ENCODE peak calls at places on chromosomes 13 and 19, in eight cellular contexts. One of them, this sample, is unnamed.

GRCh38 chr13:95707442-95708389 is 30.8 kb downstream of the DNAJC3 start:
- DNase-seq in skeletal muscle cell: no peak
- DNase-seq in breast epithelium: no peak
- DNase-seq in non-pigmented ciliary epithelial cell: no peak
- DNase-seq in glutamatergic neuron: no peak
- DNase-seq in foreskin fibroblast: no peak
- DNase-seq in kidney glomerular epithelial cell: no peak
- DNase-seq in naive thymus-derived CD8-positive, alpha-beta T cell: no peak
- DNase-seq in this sample: no peak

GRCh38 chr19:1267441-1268391 is 1.4 kb upstream of the CIRBP start:
- DNase-seq in non-pigmented ciliary epithelial cell: no peak
- DNase-seq in kidney glomerular epithelial cell: no peak
- DNase-seq in naive thymus-derived CD8-positive, alpha-beta T cell: no peak
- DNase-seq in skeletal muscle cell: no peak
- DNase-seq in foreskin fibroblast: no peak
- DNase-seq in breast epithelium: no peak
- DNase-seq in glutamatergic neuron: no peak
- DNase-seq in this sample: no peak

GRCh38 chr13:60836821-60837220 is 439.8 kb downstream of the TDRD3 start:
- DNase-seq in skeletal muscle cell: no peak
- DNase-seq in naive thymus-derived CD8-positive, alpha-beta T cell: no peak
- DNase-seq in non-pigmented ciliary epithelial cell: no peak
- DNase-seq in kidney glomerular epithelial cell: no peak
- DNase-seq in foreskin fibroblast: no peak
- DNase-seq in glutamatergic neuron: no peak
- DNase-seq in breast epithelium: no peak
- DNase-seq in this sample: no peak

GRCh38 chr19:40251991-40252390 is 25.5 kb upstream of the CCNP start:
- DNase-seq in foreskin fibroblast: no peak
- DNase-seq in breast epithelium: no peak
- DNase-seq in naive thymus-derived CD8-positive, alpha-beta T cell: no peak
- DNase-seq in kidney glomerular epithelial cell: no peak
- DNase-seq in skeletal muscle cell: no peak
- DNase-seq in glutamatergic neuron: no peak
- DNase-seq in non-pigmented ciliary epithelial cell: no peak
- DNase-seq in this sample: no peak

GRCh38 chr13:43085545-43085944 is 62.2 kb downstream of the DNAJC15 start:
- DNase-seq in breast epithelium: no peak
- DNase-seq in naive thymus-derived CD8-positive, alpha-beta T cell: no peak
- DNase-seq in glutamatergic neuron: no peak
- DNase-seq in non-pigmented ciliary epithelial cell: no peak
- DNase-seq in kidney glomerular epithelial cell: no peak
- DNase-seq in skeletal muscle cell: no peak
- DNase-seq in foreskin fibroblast: peak
- DNase-seq in this sample: no peak

GRCh38 chr13:38662362-38662761 is 24.5 kb upstream of the FREM2 start:
- DNase-seq in skeletal muscle cell: peak
- DNase-seq in naive thymus-derived CD8-positive, alpha-beta T cell: no peak
- DNase-seq in breast epithelium: no peak
- DNase-seq in kidney glomerular epithelial cell: peak
- DNase-seq in non-pigmented ciliary epithelial cell: peak
- DNase-seq in glutamatergic neuron: no peak
- DNase-seq in foreskin fibroblast: no peak
- DNase-seq in this sample: no peak

GRCh38 chr13:76737526-76737925 is 148.7 kb downstream of the KCTD12 start:
- DNase-seq in naive thymus-derived CD8-positive, alpha-beta T cell: no peak
- DNase-seq in breast epithelium: no peak
- DNase-seq in glutamatergic neuron: no peak
- DNase-seq in kidney glomerular epithelial cell: no peak
- DNase-seq in skeletal muscle cell: no peak
- DNase-seq in non-pigmented ciliary epithelial cell: no peak
- DNase-seq in foreskin fibroblast: no peak
- DNase-seq in this sample: no peak

GRCh38 chr13:37409756-37410155 is 188.8 kb downstream of the POSTN start:
- DNase-seq in kidney glomerular epithelial cell: no peak
- DNase-seq in skeletal muscle cell: no peak
- DNase-seq in foreskin fibroblast: peak
- DNase-seq in glutamatergic neuron: no peak
- DNase-seq in breast epithelium: no peak
- DNase-seq in naive thymus-derived CD8-positive, alpha-beta T cell: no peak
- DNase-seq in non-pigmented ciliary epithelial cell: no peak
- DNase-seq in this sample: no peak

GRCh38 chr19:35712910-35713845 is 4.6 kb upstream of the KMT2B start:
- DNase-seq in glutamatergic neuron: no peak
- DNase-seq in skeletal muscle cell: no peak
- DNase-seq in foreskin fibroblast: no peak
- DNase-seq in naive thymus-derived CD8-positive, alpha-beta T cell: no peak
- DNase-seq in breast epithelium: no peak
- DNase-seq in kidney glomerular epithelial cell: no peak
- DNase-seq in non-pigmented ciliary epithelial cell: no peak
- DNase-seq in this sample: no peak

GRCh38 chr13:40777166-40777956 is 6.4 kb upstream of the MRPS31 start:
- DNase-seq in non-pigmented ciliary epithelial cell: no peak
- DNase-seq in naive thymus-derived CD8-positive, alpha-beta T cell: peak
- DNase-seq in kidney glomerular epithelial cell: peak
- DNase-seq in glutamatergic neuron: no peak
- DNase-seq in foreskin fibroblast: no peak
- DNase-seq in skeletal muscle cell: no peak
- DNase-seq in breast epithelium: no peak
- DNase-seq in this sample: no peak

GRCh38 chr13:31556376-31556775 is 182.9 kb upstream of the RXFP2 start:
- DNase-seq in glutamatergic neuron: no peak
- DNase-seq in breast epithelium: no peak
- DNase-seq in naive thymus-derived CD8-positive, alpha-beta T cell: no peak
- DNase-seq in foreskin fibroblast: peak
- DNase-seq in skeletal muscle cell: peak
- DNase-seq in kidney glomerular epithelial cell: no peak
- DNase-seq in non-pigmented ciliary epithelial cell: peak
- DNase-seq in this sample: peak

GRCh38 chr19:35251456-35251855 is 2.7 kb downstream of the LSR start:
- DNase-seq in breast epithelium: no peak
- DNase-seq in non-pigmented ciliary epithelial cell: no peak
- DNase-seq in kidney glomerular epithelial cell: no peak
- DNase-seq in skeletal muscle cell: no peak
- DNase-seq in naive thymus-derived CD8-positive, alpha-beta T cell: no peak
- DNase-seq in glutamatergic neuron: no peak
- DNase-seq in foreskin fibroblast: no peak
- DNase-seq in this sample: no peak

GRCh38 chr13:44730099-44730498 is 154.0 kb upstream of the TSC22D1 start:
- DNase-seq in skeletal muscle cell: no peak
- DNase-seq in breast epithelium: no peak
- DNase-seq in foreskin fibroblast: no peak
- DNase-seq in naive thymus-derived CD8-positive, alpha-beta T cell: no peak
- DNase-seq in non-pigmented ciliary epithelial cell: no peak
- DNase-seq in glutamatergic neuron: no peak
- DNase-seq in kidney glomerular epithelial cell: no peak
- DNase-seq in this sample: no peak

GRCh38 chr19:22144394-22144793 is 52.4 kb downstream of the ZNF676 start:
- DNase-seq in kidney glomerular epithelial cell: no peak
- DNase-seq in breast epithelium: no peak
- DNase-seq in non-pigmented ciliary epithelial cell: no peak
- DNase-seq in foreskin fibroblast: no peak
- DNase-seq in naive thymus-derived CD8-positive, alpha-beta T cell: no peak
- DNase-seq in glutamatergic neuron: no peak
- DNase-seq in skeletal muscle cell: peak
- DNase-seq in this sample: no peak

GRCh38 chr19:38425810-38426466 is at the start of gene RASGRP4:
- DNase-seq in glutamatergic neuron: peak
- DNase-seq in naive thymus-derived CD8-positive, alpha-beta T cell: no peak
- DNase-seq in skeletal muscle cell: no peak
- DNase-seq in non-pigmented ciliary epithelial cell: no peak
- DNase-seq in breast epithelium: no peak
- DNase-seq in foreskin fibroblast: no peak
- DNase-seq in kidney glomerular epithelial cell: no peak
- DNase-seq in this sample: no peak

GRCh38 chr19:4624301-4624700 is 15.0 kb upstream of the TNFAIP8L1 start:
- DNase-seq in glutamatergic neuron: no peak
- DNase-seq in kidney glomerular epithelial cell: no peak
- DNase-seq in breast epithelium: no peak
- DNase-seq in naive thymus-derived CD8-positive, alpha-beta T cell: no peak
- DNase-seq in non-pigmented ciliary epithelial cell: no peak
- DNase-seq in foreskin fibroblast: no peak
- DNase-seq in skeletal muscle cell: no peak
- DNase-seq in this sample: no peak

GRCh38 chr13:36706755-36707154 is 32.9 kb downstream of the SERTM1 start:
- DNase-seq in skeletal muscle cell: peak
- DNase-seq in breast epithelium: no peak
- DNase-seq in naive thymus-derived CD8-positive, alpha-beta T cell: no peak
- DNase-seq in non-pigmented ciliary epithelial cell: peak
- DNase-seq in foreskin fibroblast: peak
- DNase-seq in glutamatergic neuron: no peak
- DNase-seq in kidney glomerular epithelial cell: peak
- DNase-seq in this sample: no peak

GRCh38 chr19:41194157-41194552 is 1.1 kb downstream of the CYP2S1 start:
- DNase-seq in skeletal muscle cell: no peak
- DNase-seq in kidney glomerular epithelial cell: no peak
- DNase-seq in foreskin fibroblast: no peak
- DNase-seq in non-pigmented ciliary epithelial cell: no peak
- DNase-seq in naive thymus-derived CD8-positive, alpha-beta T cell: no peak
- DNase-seq in glutamatergic neuron: no peak
- DNase-seq in breast epithelium: no peak
- DNase-seq in this sample: no peak

GRCh38 chr19:16244091-16244490 is 46.4 kb downstream of the AP1M1 start:
- DNase-seq in non-pigmented ciliary epithelial cell: peak
- DNase-seq in breast epithelium: no peak
- DNase-seq in naive thymus-derived CD8-positive, alpha-beta T cell: no peak
- DNase-seq in glutamatergic neuron: no peak
- DNase-seq in kidney glomerular epithelial cell: no peak
- DNase-seq in skeletal muscle cell: peak
- DNase-seq in foreskin fibroblast: peak
- DNase-seq in this sample: peak

GRCh38 chr13:97329331-97329730 is 104.6 kb upstream of the RAP2A start:
- DNase-seq in glutamatergic neuron: no peak
- DNase-seq in breast epithelium: no peak
- DNase-seq in non-pigmented ciliary epithelial cell: no peak
- DNase-seq in naive thymus-derived CD8-positive, alpha-beta T cell: no peak
- DNase-seq in skeletal muscle cell: no peak
- DNase-seq in foreskin fibroblast: no peak
- DNase-seq in kidney glomerular epithelial cell: no peak
- DNase-seq in this sample: no peak

GRCh38 chr19:2680808-2681207 is 21.7 kb downstream of the GNG7 start:
- DNase-seq in kidney glomerular epithelial cell: no peak
- DNase-seq in foreskin fibroblast: no peak
- DNase-seq in breast epithelium: no peak
- DNase-seq in non-pigmented ciliary epithelial cell: no peak
- DNase-seq in glutamatergic neuron: no peak
- DNase-seq in naive thymus-derived CD8-positive, alpha-beta T cell: no peak
- DNase-seq in skeletal muscle cell: no peak
- DNase-seq in this sample: no peak

GRCh38 chr13:54033323-54033861 is 1004.8 kb downstream of the OLFM4 start:
- DNase-seq in naive thymus-derived CD8-positive, alpha-beta T cell: no peak
- DNase-seq in skeletal muscle cell: no peak
- DNase-seq in glutamatergic neuron: no peak
- DNase-seq in kidney glomerular epithelial cell: no peak
- DNase-seq in foreskin fibroblast: no peak
- DNase-seq in non-pigmented ciliary epithelial cell: no peak
- DNase-seq in breast epithelium: no peak
- DNase-seq in this sample: no peak

GRCh38 chr13:37775871-37776270 is 93.7 kb downstream of the TRPC4 start:
- DNase-seq in naive thymus-derived CD8-positive, alpha-beta T cell: no peak
- DNase-seq in glutamatergic neuron: no peak
- DNase-seq in foreskin fibroblast: peak
- DNase-seq in skeletal muscle cell: no peak
- DNase-seq in breast epithelium: no peak
- DNase-seq in kidney glomerular epithelial cell: no peak
- DNase-seq in non-pigmented ciliary epithelial cell: peak
- DNase-seq in this sample: no peak

GRCh38 chr13:39616087-39616694 is 13.2 kb upstream of the LHFPL6 start:
- DNase-seq in foreskin fibroblast: peak
- DNase-seq in non-pigmented ciliary epithelial cell: no peak
- DNase-seq in naive thymus-derived CD8-positive, alpha-beta T cell: peak
- DNase-seq in glutamatergic neuron: peak
- DNase-seq in kidney glomerular epithelial cell: peak
- DNase-seq in skeletal muscle cell: no peak
- DNase-seq in breast epithelium: no peak
- DNase-seq in this sample: no peak

GRCh38 chr13:47794963-47795362 is 206.1 kb downstream of the SUCLA2 start:
- DNase-seq in non-pigmented ciliary epithelial cell: no peak
- DNase-seq in glutamatergic neuron: no peak
- DNase-seq in breast epithelium: no peak
- DNase-seq in foreskin fibroblast: no peak
- DNase-seq in skeletal muscle cell: no peak
- DNase-seq in kidney glomerular epithelial cell: peak
- DNase-seq in naive thymus-derived CD8-positive, alpha-beta T cell: no peak
- DNase-seq in this sample: no peak